ENCODE peak calls at places on chromosomes 2 and 18, in ten cellular contexts. N is prostate gland; W is Peyer's patch; G is A549; Y is CD8-positive, alpha-beta memory T cell; T is astrocyte; B is GM23248; I is heart right ventricle; U is adrenal gland; P is PC-3. A is an unnamed sample. For H3K4me1, the result is how much of the 10 kb centered on the place peaks cover.

GRCh38 chr2:9807056-9807455 is 36.2 kb upstream of the TAF1B start:
- DNase-seq in G (no peak), P (no peak), N (no peak), B (no peak), I (no peak), W (no peak), Y (no peak), T (no peak), U (no peak), A (no peak)

GRCh38 chr2:47074691-47075090 is 80.4 kb downstream of the STPG4 start:
- DNase-seq in W (no peak), Y (no peak), T (no peak), P (no peak), I (no peak), U (no peak), G (no peak), B (no peak), N (no peak), A (peak)

GRCh38 chr2:130884013-130884412 is 47.3 kb downstream of the ARHGEF4 start:
- DNase-seq in G (no peak), B (no peak), U (no peak), N (no peak), I (no peak), W (no peak), Y (no peak), P (no peak), T (no peak), A (no peak)

GRCh38 chr18:61998957-61999356 is 106.2 kb upstream of the RNF152 start:
- DNase-seq in N (no peak), P (peak), U (no peak), G (no peak), T (peak), Y (no peak), W (no peak), B (peak), I (no peak), A (no peak)

GRCh38 chr2:227324671-227325055 is 388 bp upstream of the MFF start:
- DNase-seq in P (no peak), U (peak), Y (no peak), G (no peak), B (no peak), W (peak), I (no peak), T (no peak), N (peak), A (no peak)

GRCh38 chr2:124281556-124281955 is 256.5 kb downstream of the CNTNAP5 start:
- DNase-seq in Y (no peak), I (no peak), P (no peak), U (no peak), T (no peak), W (no peak), N (no peak), B (no peak), G (peak), A (no peak)

GRCh38 chr2:108621087-108621559 is 86.9 kb downstream of the LIMS1 start:
- DNase-seq in G (peak), T (peak), Y (peak), P (peak), U (no peak), N (peak), I (no peak), W (peak), B (peak), A (no peak)

GRCh38 chr2:8543065-8543411 is 138.8 kb upstream of the ID2 start:
- DNase-seq in Y (no peak), I (no peak), T (no peak), U (peak), W (peak), B (no peak), P (no peak), N (no peak), G (no peak), A (peak)

GRCh38 chr18:55248497-55248896 is 289.2 kb upstream of the CCDC68 start:
- DNase-seq in I (no peak), G (no peak), T (no peak), U (no peak), Y (no peak), P (no peak), N (no peak), W (no peak), B (no peak), A (no peak)

GRCh38 chr2:63853527-63854310 is 12.0 kb downstream of the UGP2 start:
- DNase-seq in W (no peak), G (no peak), I (no peak), P (no peak), Y (no peak), B (no peak), N (no peak), T (no peak), U (no peak), A (no peak)
- H3K4me1 ChIP-seq in W (under half), G (under half), I (under half), P (under half), Y (half or more), B (under half), N (under half), T (under half), U (half or more), A (under half)

DNA sequence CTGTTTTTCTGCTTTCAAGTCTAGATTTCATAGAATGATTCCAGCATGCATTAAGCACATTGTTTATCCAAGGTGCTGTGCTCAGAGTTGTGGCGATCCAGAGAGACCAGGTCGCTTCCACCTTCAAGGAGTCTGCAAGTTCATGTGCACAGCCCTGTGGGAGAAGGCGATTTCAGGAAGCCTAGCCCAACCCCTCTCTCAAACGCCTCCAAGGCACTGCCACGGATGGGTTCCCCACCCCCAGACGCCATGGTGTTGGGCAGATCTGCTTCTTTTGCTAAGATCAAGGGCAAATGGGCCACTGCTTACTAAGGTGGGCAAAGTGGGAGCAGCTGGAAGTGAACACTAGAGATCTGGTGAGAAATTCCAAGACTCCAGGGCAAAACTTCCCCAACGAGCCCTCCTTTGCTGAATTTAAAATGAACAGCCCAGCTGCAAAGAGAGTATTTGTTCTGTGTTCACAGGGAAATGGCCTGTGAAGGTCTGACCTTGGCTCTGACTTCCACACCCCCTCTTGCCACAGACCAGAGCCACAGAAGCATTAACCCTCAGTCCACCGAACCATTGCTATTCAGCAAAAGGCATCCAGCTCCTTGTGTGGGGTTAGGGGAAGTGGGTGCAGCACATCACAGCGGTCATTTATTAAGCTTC is 45.1 kb upstream of the ZBTB7C start:
- DNase-seq in P (no peak), N (no peak), W (no peak), G (no peak), B (no peak), Y (no peak), I (no peak), U (no peak), T (no peak), A (no peak)
- H3K4me1 ChIP-seq in P (under half), N (under half), W (under half), G (under half), B (under half), Y (under half), I (under half), U (under half), T (under half), A (under half)

GRCh38 chr2:101307503-101307902 is 998 bp downstream of the RNF149 start:
- DNase-seq in U (peak), W (no peak), T (no peak), B (peak), N (no peak), Y (no peak), G (no peak), P (peak), I (no peak), A (no peak)

GRCh38 chr2:101308432-101309210 is at the start of gene RNF149:
- DNase-seq in T (peak), Y (peak), B (peak), G (peak), U (peak), P (peak), W (peak), I (peak), N (peak), A (peak)

GRCh38 chr2:101306410-101306809 is 2.1 kb downstream of the RNF149 start:
- DNase-seq in N (no peak), U (peak), T (no peak), P (no peak), W (no peak), B (peak), G (no peak), I (no peak), Y (no peak), A (no peak)

GRCh38 chr2:101309211-101309700 is 755 bp upstream of the RNF149 start:
- DNase-seq in B (no peak), G (no peak), U (no peak), W (no peak), N (no peak), I (no peak), Y (no peak), P (no peak), T (no peak), A (no peak)

GRCh38 chr2:101307950-101308431 is 510 bp downstream of the RNF149 start:
- DNase-seq in G (peak), N (no peak), Y (peak), U (peak), W (peak), P (peak), T (no peak), I (no peak), B (peak), A (peak)
- H3K4me1 ChIP-seq in G (under half), N (under half), Y (half or more), U (under half), W (under half), P (under half), T (under half), I (under half), B (under half), A (under half)

GRCh38 chr2:151407281-151407680 is 2.4 kb upstream of the RIF1 start:
- DNase-seq in N (no peak), T (no peak), G (no peak), P (no peak), W (no peak), I (no peak), Y (no peak), B (no peak), U (no peak), A (no peak)
- H3K4me1 ChIP-seq in N (under half), T (under half), G (under half), P (under half), W (under half), I (under half), Y (under half), B (under half), U (under half), A (under half)

GRCh38 chr2:98846041-98846440 is 90.0 kb downstream of the CRACDL start:
- DNase-seq in W (no peak), G (no peak), P (no peak), B (peak), I (no peak), Y (no peak), N (no peak), T (no peak), U (no peak), A (no peak)
- H3K4me1 ChIP-seq in W (under half), G (under half), P (under half), B (under half), I (under half), Y (under half), N (under half), T (under half), U (under half), A (under half)

GRCh38 chr2:41935806-41936205 is 112.0 kb upstream of the PKDCC start:
- DNase-seq in P (no peak), G (no peak), B (no peak), I (no peak), T (no peak), U (no peak), W (no peak), Y (no peak), N (no peak), A (no peak)
- H3K4me1 ChIP-seq in P (under half), G (half or more), B (under half), I (under half), T (half or more), U (under half), W (under half), Y (under half), N (under half), A (under half)

GRCh38 chr2:127052068-127052770 is 54.7 kb downstream of the BIN1 start:
- DNase-seq in P (no peak), Y (no peak), N (no peak), U (peak), W (no peak), B (no peak), I (peak), G (no peak), T (no peak), A (peak)

GRCh38 chr2:127050803-127051115 is 56.2 kb downstream of the BIN1 start:
- DNase-seq in Y (no peak), P (no peak), B (no peak), W (no peak), I (no peak), T (no peak), G (no peak), U (peak), N (no peak), A (no peak)

GRCh38 chr2:127052771-127053691 is 53.9 kb downstream of the BIN1 start:
- DNase-seq in B (no peak), N (no peak), U (no peak), G (no peak), T (no peak), I (peak), W (no peak), Y (no peak), P (no peak), A (peak)

GRCh38 chr2:127051116-127051779 is 55.7 kb downstream of the BIN1 start:
- DNase-seq in G (no peak), Y (no peak), I (peak), P (no peak), N (no peak), W (no peak), B (no peak), T (no peak), U (peak), A (peak)

GRCh38 chr2:127051780-127052067 is 55.2 kb downstream of the BIN1 start:
- DNase-seq in U (no peak), B (no peak), G (no peak), P (no peak), W (no peak), N (no peak), I (no peak), T (no peak), Y (no peak), A (no peak)
- H3K4me1 ChIP-seq in U (under half), B (under half), G (under half), P (under half), W (under half), N (under half), I (under half), T (under half), Y (under half), A (under half)

A was measured in aorta.